ENCODE peak calls at places on chromosome 22, in four cellular contexts. Z is psoas muscle, R is spleen, U is A549. F is an unnamed sample.

GRCh38 chr22:40281717-40282116 is 64.6 kb upstream of the ADSL start:
- DNase-seq in Z (no peak), U (no peak), R (no peak), F (no peak)

GRCh38 chr22:37659897-37660708 is 1.6 kb downstream of the PDXP start:
- DNase-seq in U (no peak), R (no peak), Z (no peak), F (no peak)

GRCh38 chr22:19876314-19876940 is 21.8 kb upstream of the GNB1L start:
- DNase-seq in Z (peak), U (peak), R (peak), F (no peak)

GRCh38 chr22:38135133-38135706 is 24.7 kb upstream of the BAIAP2L2 start:
- DNase-seq in Z (no peak), R (no peak), U (peak), F (peak)

GRCh38 chr22:47342446-47342845 is 580.0 kb downstream of the TBC1D22A start:
- DNase-seq in Z (no peak), R (no peak), U (no peak), F (no peak)

GRCh38 chr22:35891442-35891841 is 137.2 kb downstream of the RBFOX2 start:
- DNase-seq in Z (no peak), R (no peak), U (no peak), F (no peak)

GRCh38 chr22:28424427-28425080 is 255.1 kb downstream of the TTC28 start:
- DNase-seq in R (no peak), Z (no peak), U (peak), F (peak)

GRCh38 chr22:20435436-20436308 is 2.0 kb downstream of the SCARF2 start:
- DNase-seq in Z (no peak), R (peak), U (no peak), F (no peak)

GRCh38 chr22:24088796-24089195 is 77.7 kb downstream of the CABIN1 start:
- DNase-seq in R (peak), U (no peak), Z (no peak), F (no peak)

GRCh38 chr22:40385041-40385782 is 14.8 kb downstream of the SGSM3 start:
- DNase-seq in R (no peak), Z (no peak), U (no peak), F (no peak)

GRCh38 chr22:44326549-44326881 is 13.8 kb upstream of the SHISAL1 start:
- DNase-seq in Z (no peak), U (no peak), R (no peak), F (no peak)

GRCh38 chr22:36611241-36611976 is 82.4 kb upstream of the EIF3D start:
- DNase-seq in R (no peak), Z (no peak), U (no peak), F (no peak)

GRCh38 chr22:46984751-46985506 is 222.5 kb downstream of the TBC1D22A start:
- DNase-seq in U (no peak), Z (no peak), R (no peak), F (peak)

GRCh38 chr22:17786435-17787158 is 12.3 kb upstream of the BID start:
- DNase-seq in U (no peak), Z (peak), R (no peak), F (no peak)

GRCh38 chr22:40678493-40679248 is 613 bp upstream of the MCHR1 start:
- DNase-seq in R (no peak), U (no peak), Z (no peak), F (no peak)

GRCh38 chr22:46453006-46453828 is 84.2 kb downstream of the CELSR1 start:
- DNase-seq in U (no peak), Z (no peak), R (no peak), F (peak)

GRCh38 chr22:37427128-37427710 is at the start of gene ELFN2:
- DNase-seq in U (no peak), R (no peak), Z (no peak), F (no peak)

GRCh38 chr22:37519268-37520195 is at the start of gene CARD10:
- DNase-seq in U (no peak), R (no peak), Z (no peak), F (no peak)

GRCh38 chr22:36160499-36160942 is at the start of gene APOL3:
- DNase-seq in R (peak), U (no peak), Z (peak), F (no peak)

GRCh38 chr22:24181088-24181995 is at the start of gene SUSD2:
- DNase-seq in R (peak), U (no peak), Z (peak), F (no peak)

GRCh38 chr22:49659281-49659923 is 168.3 kb downstream of the BRD1 start:
- DNase-seq in U (no peak), Z (no peak), R (peak), F (no peak)
- H3K27ac ChIP-seq in U (no peak), Z (no peak), R (peak), F (no peak)

GRCh38 chr22:31561970-31562369 is 65.6 kb downstream of the SFI1 start:
- DNase-seq in U (no peak), Z (no peak), R (no peak), F (no peak)
- H3K27ac ChIP-seq in U (no peak), Z (no peak), R (no peak), F (no peak)

DNA sequence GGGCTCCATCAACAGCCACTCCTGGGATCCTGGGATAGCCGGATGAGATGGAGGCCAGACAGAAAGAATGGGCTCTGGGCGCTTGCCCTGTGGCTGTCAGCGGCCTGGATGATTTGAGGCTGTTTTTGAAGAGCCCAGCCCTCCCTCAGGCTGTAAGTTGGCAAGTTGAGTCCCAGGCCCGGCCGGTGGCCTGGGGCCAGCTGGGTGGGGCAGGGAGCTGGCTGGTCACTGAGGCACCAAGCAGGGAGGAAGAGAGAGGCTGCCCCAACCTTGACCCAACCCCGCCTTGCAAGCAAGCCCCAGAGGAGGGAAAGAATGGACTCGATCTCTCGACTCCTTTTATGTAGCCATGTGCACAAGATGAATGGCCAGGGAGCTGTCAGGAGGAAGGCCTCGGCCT is 34.9 kb downstream of the RIBC2 start:
- DNase-seq in Z (peak), U (no peak), R (no peak), F (no peak)
- H3K27ac ChIP-seq in Z (no peak), U (no peak), R (no peak), F (no peak)

GRCh38 chr22:32880061-32880460 is 78.6 kb downstream of the TIMP3 start:
- DNase-seq in Z (no peak), R (no peak), U (no peak), F (no peak)

GRCh38 chr22:32880531-32880905 is 79.0 kb downstream of the TIMP3 start:
- DNase-seq in Z (no peak), U (no peak), R (no peak), F (no peak)

GRCh38 chr22:32879550-32879949 is 78.0 kb downstream of the TIMP3 start:
- DNase-seq in U (no peak), Z (no peak), R (no peak), F (no peak)

GRCh38 chr22:32883131-32883530 is 81.6 kb downstream of the TIMP3 start:
- DNase-seq in Z (no peak), R (no peak), U (no peak), F (no peak)

GRCh38 chr22:32880906-32881596 is 79.5 kb downstream of the TIMP3 start:
- DNase-seq in R (peak), Z (peak), U (no peak), F (no peak)
- H3K27ac ChIP-seq in R (peak), Z (no peak), U (no peak), F (no peak)

DNA sequence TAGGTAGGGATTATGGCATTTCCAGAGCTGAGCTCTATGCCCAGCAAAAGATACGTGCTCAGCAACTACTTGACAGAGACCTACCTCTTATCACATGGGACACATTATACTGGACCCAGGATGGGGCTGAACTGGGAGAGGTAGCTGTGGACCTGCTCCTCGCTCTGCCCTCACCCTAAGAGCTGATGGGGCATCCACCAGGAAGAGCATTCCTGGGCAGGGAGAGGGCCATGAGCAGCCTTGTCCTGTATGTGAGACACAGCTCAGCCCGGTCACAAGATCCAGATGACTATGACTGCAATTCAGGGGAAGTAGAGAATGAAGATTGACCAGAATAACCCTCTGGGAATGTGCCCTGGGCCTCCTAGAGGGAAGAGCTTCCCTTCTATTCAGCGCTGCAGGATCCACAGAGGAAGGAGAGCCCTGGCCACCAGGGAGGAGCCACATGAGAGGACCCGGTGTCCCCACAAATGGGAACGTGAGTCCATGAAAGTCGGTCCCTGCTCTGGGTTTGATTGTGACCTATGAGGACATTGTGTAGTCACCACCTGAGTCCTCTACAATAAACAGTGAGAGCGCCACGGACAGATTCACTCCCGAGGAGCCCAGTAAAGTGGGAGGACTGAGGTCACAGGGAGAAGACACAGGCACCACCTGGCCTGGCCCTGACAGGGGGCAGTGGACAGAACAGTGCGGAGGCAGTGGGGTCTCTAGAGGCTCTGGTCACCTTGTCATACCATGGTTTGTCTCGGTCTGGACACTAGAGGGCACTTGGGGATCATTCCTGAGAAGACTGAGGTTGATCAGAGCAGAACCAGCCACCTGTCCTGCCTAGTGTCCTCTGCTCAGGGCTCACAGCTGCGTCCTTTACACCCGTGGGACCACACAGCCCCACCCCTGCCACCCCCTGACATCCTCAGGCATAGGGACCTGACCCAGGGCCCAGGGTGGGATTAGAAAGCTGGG is 99.5 kb downstream of the ZNF280B start:
- DNase-seq in Z (no peak), U (peak), R (no peak), F (no peak)
- H3K27ac ChIP-seq in Z (no peak), U (no peak), R (no peak), F (no peak)

DNA sequence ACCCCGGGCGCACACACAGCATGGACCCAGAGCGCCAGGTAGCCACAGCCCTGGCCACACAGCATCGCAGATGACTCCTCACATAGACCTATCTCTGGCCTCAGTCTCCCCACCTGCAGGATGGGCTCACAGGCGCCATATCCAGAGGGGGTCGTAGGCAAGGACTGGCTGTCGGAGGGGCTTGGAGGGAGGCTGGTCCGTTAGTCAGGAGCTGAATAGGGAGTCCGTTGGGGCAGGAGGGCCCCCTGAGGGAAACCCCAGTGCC is 2.1 kb downstream of the PLXNB2 start:
- DNase-seq in R (no peak), Z (no peak), U (no peak), F (no peak)
- H3K27ac ChIP-seq in R (peak), Z (peak), U (peak), F (peak)

GRCh38 chr22:29702931-29703594 is 16.7 kb upstream of the CABP7 start:
- DNase-seq in U (no peak), R (no peak), Z (peak), F (no peak)

GRCh38 chr22:29702025-29702930 is 17.5 kb upstream of the CABP7 start:
- DNase-seq in U (peak), Z (no peak), R (no peak), F (no peak)

GRCh38 chr22:29700206-29700948 is 19.4 kb upstream of the CABP7 start:
- DNase-seq in U (no peak), Z (no peak), R (no peak), F (no peak)

GRCh38 chr22:29703595-29704195 is 16.1 kb upstream of the CABP7 start:
- DNase-seq in Z (no peak), U (no peak), R (no peak), F (no peak)

GRCh38 chr22:29700949-29701927 is 18.6 kb upstream of the CABP7 start:
- DNase-seq in Z (no peak), U (peak), R (no peak), F (no peak)
- H3K27ac ChIP-seq in Z (no peak), U (peak), R (no peak), F (no peak)

DNA sequence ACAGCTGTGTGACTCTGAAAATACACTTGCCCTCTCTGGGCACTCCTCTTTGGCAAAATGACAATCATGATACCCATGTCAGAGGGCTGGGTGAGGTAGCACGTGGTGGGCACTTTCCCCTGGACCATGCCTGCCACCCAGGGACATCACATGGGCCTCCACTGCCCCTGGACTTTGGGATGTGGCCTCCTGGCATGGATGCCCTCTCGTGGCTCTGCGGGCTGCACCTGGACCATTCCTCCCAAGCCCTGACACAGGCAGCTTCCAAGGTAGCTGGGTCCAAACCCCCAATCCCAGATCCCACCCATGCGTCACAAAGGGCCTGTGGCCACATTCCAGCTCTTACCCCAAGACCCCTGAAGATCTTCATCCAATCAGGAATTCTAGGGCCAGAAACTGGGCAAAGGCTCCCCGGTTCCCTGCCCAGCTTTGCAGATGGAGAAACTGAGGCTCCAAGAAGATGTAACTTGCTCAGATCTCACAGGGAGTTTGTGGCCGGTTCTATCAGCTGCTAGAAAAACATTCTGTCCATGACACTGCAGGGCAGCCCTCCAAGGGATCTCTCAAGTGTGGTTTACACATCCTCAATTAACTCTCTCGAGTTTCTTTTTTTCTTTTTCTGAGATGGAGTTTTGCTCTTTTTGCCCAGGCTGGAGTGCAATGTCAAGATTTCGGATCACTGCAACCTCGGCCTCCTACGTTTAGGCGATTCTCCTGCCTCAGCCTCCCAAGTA is 35.4 kb upstream of the CYB5R3 start:
- DNase-seq in Z (no peak), R (no peak), U (no peak), F (no peak)
- H3K27ac ChIP-seq in Z (peak), R (no peak), U (no peak), F (no peak)